ENCODE peak calls at places on chromosomes 2 and 18, in ten cellular contexts. A, U, O, E, C, Z, X, P, Q and B are unnamed samples.

GRCh38 chr18:904135-905090 is at the start of gene ADCYAP1:
- DNase-seq in O (no peak), A (no peak), E (no peak), C (no peak), Q (no peak), P (no peak), Z (peak), X (no peak), U (peak), B (no peak)

GRCh38 chr18:28086530-28087172 is 90.3 kb downstream of the CDH2 start:
- DNase-seq in C (no peak), Q (peak), Z (peak), X (no peak), P (no peak), U (peak), E (no peak), A (peak), O (no peak), B (no peak)

GRCh38 chr2:69978157-69978904 is 16.9 kb upstream of the ASPRV1 start:
- DNase-seq in A (no peak), U (no peak), Q (no peak), X (no peak), O (no peak), E (no peak), P (no peak), C (no peak), Z (no peak), B (no peak)

GRCh38 chr18:3440340-3440739 is 9.6 kb upstream of the TGIF1 start:
- DNase-seq in U (no peak), X (no peak), C (no peak), E (no peak), O (no peak), Q (no peak), P (no peak), A (no peak), Z (no peak), B (no peak)

GRCh38 chr2:23760746-23761145 is 166.2 kb downstream of the ATAD2B start:
- DNase-seq in E (no peak), U (peak), Q (peak), Z (peak), O (no peak), C (no peak), P (no peak), X (no peak), A (peak), B (no peak)

GRCh38 chr2:186755066-186755465 is 61.2 kb downstream of the FAM171B start:
- DNase-seq in O (no peak), U (peak), Z (peak), P (no peak), X (no peak), Q (peak), A (no peak), C (no peak), E (no peak), B (no peak)

GRCh38 chr2:11898576-11898975 is 152.1 kb downstream of the LPIN1 start:
- DNase-seq in X (no peak), P (no peak), Z (no peak), O (no peak), C (no peak), Q (no peak), U (no peak), E (no peak), A (no peak), B (no peak)

GRCh38 chr2:165593081-165593480 is 123.6 kb downstream of the CSRNP3 start:
- DNase-seq in E (no peak), Q (peak), O (no peak), A (no peak), P (no peak), X (no peak), C (no peak), Z (no peak), U (peak), B (no peak)

GRCh38 chr2:241860184-241861078 is 1.7 kb upstream of the PDCD1 start:
- DNase-seq in P (no peak), A (no peak), O (peak), C (no peak), E (no peak), Z (no peak), Q (no peak), U (no peak), X (no peak), B (no peak)

GRCh38 chr18:74624491-74624890 is 26.8 kb downstream of the ZNF407 start:
- DNase-seq in Z (no peak), A (no peak), U (peak), X (no peak), E (no peak), P (no peak), Q (no peak), O (no peak), C (no peak), B (no peak)

GRCh38 chr18:62189208-62189607 is 2.2 kb downstream of the RELCH start:
- DNase-seq in X (no peak), Z (no peak), U (no peak), Q (no peak), O (no peak), C (no peak), P (no peak), E (no peak), A (no peak), B (no peak)
- H3K4me3 ChIP-seq in X (peak), Z (peak), U (peak), Q (peak), O (peak), C (peak), P (peak), E (no peak), A (no peak), B (peak)

GRCh38 chr2:110115291-110116032 is at the start of gene MALL:
- DNase-seq in Q (no peak), E (no peak), C (no peak), A (no peak), P (no peak), X (no peak), O (peak), Z (peak), U (peak), B (no peak)

GRCh38 chr2:110120171-110121051 is 4.8 kb upstream of the MALL start:
- DNase-seq in U (no peak), P (no peak), Z (no peak), Q (no peak), C (no peak), X (no peak), O (peak), E (no peak), A (no peak), B (no peak)

GRCh38 chr2:110114007-110114591 is 1.5 kb downstream of the MALL start:
- DNase-seq in E (no peak), X (no peak), Q (no peak), C (no peak), O (peak), A (no peak), Z (no peak), U (peak), P (no peak), B (no peak)

GRCh38 chr2:110114801-110115200 is 821 bp downstream of the MALL start:
- DNase-seq in Z (no peak), E (no peak), P (no peak), U (no peak), X (no peak), Q (no peak), O (peak), C (no peak), A (no peak), B (no peak)

GRCh38 chr2:110116033-110116710 is 550 bp upstream of the MALL start:
- DNase-seq in E (peak), P (no peak), Q (peak), A (no peak), Z (peak), U (peak), C (no peak), X (peak), O (peak), B (peak)
- H3K4me3 ChIP-seq in E (peak), P (peak), Q (peak), A (no peak), Z (peak), U (peak), C (peak), X (peak), O (peak), B (no peak)

GRCh38 chr2:189177441-189177840 is 2.1 kb downstream of the COL5A2 start:
- DNase-seq in P (no peak), X (no peak), U (no peak), Z (no peak), E (no peak), O (no peak), C (no peak), A (peak), Q (no peak), B (no peak)

GRCh38 chr2:189178007-189178406 is 1.6 kb downstream of the COL5A2 start:
- DNase-seq in E (no peak), U (peak), Z (peak), A (peak), P (no peak), C (no peak), Q (peak), O (no peak), X (no peak), B (no peak)

GRCh38 chr2:189179607-189179979 is at the start of gene COL5A2:
- DNase-seq in O (no peak), U (peak), C (peak), E (peak), Q (peak), A (peak), P (peak), Z (peak), X (peak), B (no peak)

GRCh38 chr2:189178726-189179606 is 595 bp downstream of the COL5A2 start:
- DNase-seq in E (no peak), O (no peak), U (peak), C (no peak), P (peak), X (no peak), Z (peak), Q (peak), A (peak), B (no peak)

GRCh38 chr2:189175869-189176431 is 3.6 kb downstream of the COL5A2 start:
- DNase-seq in O (no peak), X (no peak), A (no peak), P (no peak), C (no peak), E (no peak), Q (no peak), U (peak), Z (peak), B (no peak)
- H3K4me3 ChIP-seq in O (peak), X (peak), A (peak), P (no peak), C (peak), E (peak), Q (peak), U (peak), Z (peak), B (no peak)

DNA sequence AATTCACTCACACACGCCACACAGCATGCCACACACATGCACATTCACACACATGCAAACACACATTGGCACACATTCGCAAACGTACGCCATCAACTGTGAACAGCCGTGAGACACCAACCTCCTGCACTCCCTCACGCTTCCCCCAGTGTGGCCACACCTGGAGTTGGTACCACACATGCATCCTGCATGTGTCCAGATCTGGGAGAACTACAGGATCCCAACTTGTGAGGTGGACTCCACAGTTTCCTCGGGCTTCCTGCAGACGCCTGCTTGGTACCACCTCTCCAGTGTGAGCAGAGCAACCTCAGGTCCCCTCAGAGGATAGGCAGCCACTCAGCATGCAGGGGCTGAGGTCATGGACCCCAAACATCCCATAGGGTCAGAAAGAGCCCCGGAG is 239.0 kb downstream of the EIPR1 start:
- DNase-seq in O (no peak), P (no peak), Q (no peak), Z (no peak), X (no peak), C (no peak), E (no peak), A (no peak), U (no peak), B (no peak)
- H3K4me3 ChIP-seq in O (no peak), P (no peak), Q (no peak), Z (no peak), X (no peak), C (no peak), E (no peak), A (no peak), U (no peak), B (no peak)

DNA sequence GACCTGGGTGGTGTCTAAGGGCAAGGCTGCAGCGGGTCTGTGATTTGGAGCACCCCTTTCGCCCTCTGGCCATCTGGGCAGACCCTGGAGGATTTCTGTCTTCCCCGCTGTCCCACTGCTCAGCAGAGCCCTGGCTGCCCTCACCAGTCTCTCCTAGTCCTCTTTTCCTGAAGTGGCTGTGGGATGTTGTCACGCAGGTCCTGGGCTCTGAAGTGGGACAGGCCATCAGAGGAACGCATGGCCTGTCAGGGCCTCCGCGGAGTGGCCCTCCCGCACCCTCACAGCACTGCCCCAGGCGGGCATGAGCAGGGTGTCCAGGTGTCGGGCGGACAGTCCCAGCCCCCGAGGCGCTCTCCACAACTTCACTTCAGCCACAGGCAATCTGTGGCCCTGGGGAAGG is 1.1 kb upstream of the TMEM185B start:
- DNase-seq in C (no peak), X (peak), U (no peak), Q (no peak), Z (no peak), O (no peak), A (no peak), E (no peak), P (no peak), B (no peak)
- H3K4me3 ChIP-seq in C (peak), X (peak), U (peak), Q (no peak), Z (no peak), O (peak), A (no peak), E (no peak), P (no peak), B (no peak)

GRCh38 chr18:48834421-48835011 is 116.2 kb downstream of the SMAD7 start:
- DNase-seq in U (peak), X (peak), A (peak), O (peak), P (peak), Z (peak), E (peak), Q (peak), C (peak), B (peak)
- H3K4me3 ChIP-seq in U (no peak), X (peak), A (no peak), O (peak), P (peak), Z (no peak), E (no peak), Q (peak), C (peak), B (peak)

GRCh38 chr2:240250985-240251847 is 110.8 kb upstream of the OTOS start:
- DNase-seq in O (peak), Z (peak), A (peak), C (peak), Q (peak), E (peak), U (peak), P (peak), X (peak), B (peak)
- H3K4me3 ChIP-seq in O (peak), Z (peak), A (peak), C (peak), Q (no peak), E (no peak), U (peak), P (no peak), X (no peak), B (no peak)

GRCh38 chr2:170715932-170716777 is 1.0 kb downstream of the SP5 start:
- DNase-seq in O (no peak), Q (no peak), C (no peak), Z (no peak), A (no peak), X (no peak), U (peak), E (no peak), P (no peak), B (no peak)
- H3K4me3 ChIP-seq in O (peak), Q (no peak), C (peak), Z (no peak), A (peak), X (peak), U (peak), E (no peak), P (no peak), B (peak)

DNA sequence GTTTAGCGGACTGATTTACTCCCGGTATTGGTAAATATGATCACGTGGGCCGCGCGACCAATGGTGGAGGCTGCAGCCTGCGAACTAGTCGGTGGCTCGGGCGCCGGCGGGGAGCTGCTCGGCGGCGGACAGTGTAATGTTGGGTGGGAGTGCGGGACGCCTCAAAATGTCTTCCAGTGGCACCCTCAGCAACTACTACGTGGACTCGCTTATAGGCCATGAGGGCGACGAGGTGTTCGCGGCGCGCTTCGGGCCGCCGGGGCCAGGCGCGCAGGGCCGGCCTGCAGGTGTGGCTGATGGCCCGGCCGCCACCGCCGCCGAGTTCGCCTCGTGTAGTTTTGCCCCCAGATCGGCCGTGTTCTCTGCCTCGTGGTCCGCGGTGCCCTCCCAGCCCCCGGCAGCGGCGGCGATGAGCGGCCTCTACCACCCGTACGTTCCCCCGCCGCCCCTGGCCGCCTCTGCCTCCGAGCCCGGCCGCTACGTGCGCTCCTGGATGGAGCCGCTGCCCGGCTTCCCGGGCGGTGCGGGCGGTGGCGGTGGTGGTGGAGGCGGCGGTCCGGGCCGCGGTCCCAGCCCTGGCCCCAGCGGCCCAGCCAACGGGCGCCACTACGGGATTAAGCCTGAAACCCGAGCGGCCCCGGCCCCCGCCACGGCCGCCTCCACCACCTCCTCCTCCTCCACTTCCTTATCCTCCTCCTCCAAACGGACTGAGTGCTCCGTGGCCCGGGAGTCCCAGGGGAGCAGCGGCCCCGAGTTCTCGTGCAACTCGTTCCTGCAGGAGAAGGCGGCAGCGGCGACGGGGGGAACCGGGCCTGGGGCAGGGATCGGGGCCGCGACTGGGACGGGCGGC is at the start of gene HOXD9:
- DNase-seq in Q (peak), A (peak), O (no peak), E (no peak), U (peak), Z (no peak), P (no peak), C (no peak), X (no peak), B (peak)
- H3K4me3 ChIP-seq in Q (peak), A (peak), O (peak), E (peak), U (peak), Z (no peak), P (peak), C (peak), X (peak), B (peak)